ENCODE peak calls at places on chromosomes 2 and 18, in seven cellular contexts. Q, G, Y, E, F, V and D are unnamed samples.

GRCh38 chr2:160379399-160379798 is 114.2 kb downstream of the RBMS1 start:
- DNase-seq in G (no peak), V (no peak), Y (no peak), E (no peak), F (no peak), Q (no peak), D (no peak)

GRCh38 chr2:99864561-99865216 is 277.7 kb downstream of the AFF3 start:
- DNase-seq in E (no peak), Q (no peak), G (no peak), V (no peak), F (peak; percentile 39), Y (peak; percentile 51), D (no peak)

GRCh38 chr2:104871566-104872033 is 17.7 kb downstream of the POU3F3 start:
- DNase-seq in V (no peak), G (no peak), Q (no peak), E (no peak), F (no peak), Y (no peak), D (no peak)

GRCh38 chr2:134401789-134402188 is 147.9 kb downstream of the MGAT5 start:
- DNase-seq in Y (no peak), F (no peak), G (no peak), E (no peak), V (no peak), Q (no peak), D (no peak)

GRCh38 chr2:72901426-72901825 is 14.2 kb downstream of the SPR start:
- DNase-seq in G (no peak), Y (no peak), E (no peak), F (no peak), Q (no peak), V (no peak), D (no peak)

GRCh38 chr2:241219856-241220356 is 31.4 kb downstream of the ANO7 start:
- DNase-seq in V (no peak), F (no peak), E (no peak), Y (no peak), Q (no peak), G (no peak), D (no peak)

GRCh38 chr2:182208421-182208820 is 218.4 kb downstream of the PDE1A start:
- DNase-seq in Q (no peak), F (peak; percentile 68), Y (no peak), E (no peak), G (no peak), V (no peak), D (no peak)

GRCh38 chr2:237818066-237818473 is 19.5 kb downstream of the RBM44 start:
- DNase-seq in E (no peak), Y (no peak), F (no peak), V (no peak), G (no peak), Q (no peak), D (no peak)

GRCh38 chr2:40095003-40095402 is 315.9 kb upstream of the THUMPD2 start:
- DNase-seq in F (peak; percentile 87), E (no peak), Q (no peak), V (no peak), G (no peak), Y (no peak), D (no peak)

GRCh38 chr2:74186038-74186437 is 7.4 kb upstream of the MOB1A start:
- DNase-seq in V (no peak), G (no peak), E (no peak), Y (no peak), F (no peak), Q (peak; percentile 46), D (no peak)

GRCh38 chr18:59159986-59160385 is 20.3 kb downstream of the SEC11C start:
- DNase-seq in G (no peak), E (peak; percentile 81), Q (no peak), V (no peak), F (no peak), Y (no peak), D (no peak)

GRCh38 chr18:48893559-48894265 is 57.1 kb downstream of the SMAD7 start:
- DNase-seq in Y (peak; percentile 44), G (no peak), V (no peak), E (no peak), F (no peak), Q (no peak), D (no peak)

GRCh38 chr2:33620-34019 is 12.7 kb downstream of the FAM110C start:
- DNase-seq in E (no peak), F (no peak), V (peak; percentile 57), Y (peak; percentile 76), G (no peak), Q (peak; percentile 40), D (no peak)

GRCh38 chr2:219243291-219243761 is 1.9 kb downstream of the GLB1L start:
- DNase-seq in Y (no peak), V (no peak), F (no peak), E (no peak), G (no peak), Q (no peak), D (no peak)

GRCh38 chr2:68811364-68811763 is 59.8 kb downstream of the BMP10 start:
- DNase-seq in G (no peak), Q (no peak), E (no peak), Y (no peak), F (no peak), V (no peak), D (no peak)

GRCh38 chr2:31728406-31729064 is 147.8 kb upstream of the SRD5A2 start:
- DNase-seq in F (no peak), G (no peak), V (no peak), E (no peak), Y (no peak), Q (no peak), D (no peak)

GRCh38 chr2:19488009-19488691 is 129.7 kb upstream of the OSR1 start:
- DNase-seq in F (no peak), G (no peak), Q (peak; percentile 11), Y (no peak), E (no peak), V (no peak), D (no peak)

GRCh38 chr2:24922556-24922955 is 2.5 kb upstream of the ADCY3 start:
- DNase-seq in V (no peak), E (no peak), Y (no peak), F (no peak), Q (no peak), G (no peak), D (no peak)

GRCh38 chr18:71252351-71252862 is 963.6 kb downstream of the SOCS6 start:
- DNase-seq in G (no peak), Q (no peak), F (no peak), V (no peak), E (no peak), Y (no peak), D (no peak)

GRCh38 chr18:63186520-63186919 is 133.0 kb downstream of the BCL2 start:
- DNase-seq in V (no peak), E (no peak), Q (no peak), Y (no peak), G (no peak), F (no peak), D (no peak)

GRCh38 chr18:51123936-51124486 is 73.5 kb downstream of the MEX3C start:
- DNase-seq in G (no peak), F (no peak), Y (no peak), E (no peak), Q (no peak), V (no peak), D (no peak)

GRCh38 chr2:12325806-12326205 is 390.9 kb upstream of the TRIB2 start:
- DNase-seq in Y (no peak), Q (no peak), V (no peak), F (no peak), E (no peak), G (no peak), D (no peak)

GRCh38 chr2:84435331-84436081 is 23.6 kb downstream of the SUCLG1 start:
- DNase-seq in Y (no peak), E (no peak), Q (no peak), G (no peak), F (no peak), V (no peak), D (no peak)

GRCh38 chr2:32284321-32284720 is 6.6 kb downstream of the YIPF4 start:
- DNase-seq in G (no peak), V (no peak), F (no peak), Q (no peak), Y (no peak), E (no peak), D (no peak)

GRCh38 chr18:61901334-61901986 is 8.7 kb upstream of the RNF152 start:
- DNase-seq in Y (peak; percentile 46), V (peak; percentile 35), F (peak; percentile 71), E (peak; percentile 73), Q (peak; percentile 25), G (no peak), D (peak; percentile 21)

GRCh38 chr18:13500891-13501887 is 225.2 kb downstream of the FAM210A start:
- DNase-seq in G (no peak), V (no peak), E (no peak), F (peak; percentile 34), Q (no peak), Y (peak; percentile 87), D (no peak)